ENCODE peak calls at places on chromosomes 13 and 19, in four cellular contexts. One of them, this sample, is unnamed.

GRCh38 chr13:113110048-113110851 is 4.7 kb downstream of the F7 start:
- DNase-seq in IMR-90: no peak
- DNase-seq in A549: no peak
- DNase-seq in K562: no peak
- DNase-seq in this sample: no peak

GRCh38 chr13:108270442-108270841 is 924 bp downstream of the TNFSF13B start:
- DNase-seq in K562: no peak
- DNase-seq in A549: no peak
- DNase-seq in IMR-90: no peak
- DNase-seq in this sample: no peak

GRCh38 chr19:13980340-13980739 is 25.8 kb downstream of the RFX1 start:
- DNase-seq in K562: no peak
- DNase-seq in IMR-90: no peak
- DNase-seq in A549: no peak
- DNase-seq in this sample: no peak

GRCh38 chr13:26112843-26113242 is 61.0 kb upstream of the SHISA2 start:
- DNase-seq in IMR-90: peak
- DNase-seq in A549: peak
- DNase-seq in K562: peak
- DNase-seq in this sample: no peak

GRCh38 chr13:25171517-25172302 is at the start of gene AMER2:
- DNase-seq in K562: no peak
- DNase-seq in IMR-90: no peak
- DNase-seq in A549: no peak
- DNase-seq in this sample: no peak

GRCh38 chr13:86298741-86299140 is 499.5 kb upstream of the SLITRK6 start:
- DNase-seq in IMR-90: no peak
- DNase-seq in A549: no peak
- DNase-seq in K562: no peak
- DNase-seq in this sample: no peak

GRCh38 chr19:17160908-17161307 is 54.2 kb upstream of the USE1 start:
- DNase-seq in A549: no peak
- DNase-seq in IMR-90: no peak
- DNase-seq in K562: no peak
- DNase-seq in this sample: no peak

GRCh38 chr13:45047394-45048328 is 58.3 kb downstream of the GPALPP1 start:
- DNase-seq in A549: peak
- DNase-seq in K562: peak
- DNase-seq in IMR-90: peak
- DNase-seq in this sample: peak

GRCh38 chr19:16111160-16111908 is at the start of gene RAB8A:
- DNase-seq in K562: peak
- DNase-seq in A549: peak
- DNase-seq in IMR-90: peak
- DNase-seq in this sample: peak

GRCh38 chr19:54096642-54097106 is 3.9 kb downstream of the OSCAR start:
- DNase-seq in IMR-90: peak
- DNase-seq in K562: peak
- DNase-seq in A549: peak
- DNase-seq in this sample: no peak

GRCh38 chr13:49314344-49314882 is 66.7 kb downstream of the CDADC1 start:
- DNase-seq in K562: no peak
- DNase-seq in A549: no peak
- DNase-seq in IMR-90: peak
- DNase-seq in this sample: no peak

GRCh38 chr19:5148794-5149190 is 179.9 kb downstream of the KDM4B start:
- DNase-seq in A549: no peak
- DNase-seq in K562: no peak
- DNase-seq in IMR-90: no peak
- DNase-seq in this sample: no peak

GRCh38 chr13:72261732-72262131 is 394.7 kb upstream of the DACH1 start:
- DNase-seq in IMR-90: no peak
- DNase-seq in A549: no peak
- DNase-seq in K562: no peak
- DNase-seq in this sample: no peak

GRCh38 chr13:71775946-71776345 is 91.1 kb downstream of the DACH1 start:
- DNase-seq in A549: no peak
- DNase-seq in IMR-90: no peak
- DNase-seq in K562: no peak
- DNase-seq in this sample: no peak

GRCh38 chr13:28574617-28575142 is 79.8 kb upstream of the FLT1 start:
- DNase-seq in K562: peak
- DNase-seq in IMR-90: peak
- DNase-seq in A549: peak
- DNase-seq in this sample: peak

GRCh38 chr13:66405908-66406802 is 824.0 kb downstream of the PCDH9 start:
- DNase-seq in K562: no peak
- DNase-seq in IMR-90: peak
- DNase-seq in A549: no peak
- DNase-seq in this sample: no peak

GRCh38 chr13:28478127-28478526 is 16.8 kb downstream of the FLT1 start:
- DNase-seq in K562: no peak
- DNase-seq in A549: no peak
- DNase-seq in IMR-90: peak
- DNase-seq in this sample: no peak

GRCh38 chr19:19170053-19170945 is at the start of gene MEF2B:
- DNase-seq in K562: peak
- DNase-seq in A549: peak
- DNase-seq in IMR-90: peak
- DNase-seq in this sample: no peak

GRCh38 chr13:20090349-20090748 is 70.5 kb downstream of the GJA3 start:
- DNase-seq in A549: peak
- DNase-seq in IMR-90: no peak
- DNase-seq in K562: no peak
- DNase-seq in this sample: no peak

GRCh38 chr13:39451301-39451700 is 151.7 kb downstream of the LHFPL6 start:
- DNase-seq in IMR-90: peak
- DNase-seq in A549: no peak
- DNase-seq in K562: no peak
- DNase-seq in this sample: no peak

GRCh38 chr19:33022472-33023116 is 42.1 kb downstream of the RHPN2 start:
- DNase-seq in K562: no peak
- DNase-seq in A549: no peak
- DNase-seq in IMR-90: no peak
- DNase-seq in this sample: no peak

GRCh38 chr19:13693933-13694332 is 70.4 kb upstream of the MRI1 start:
- DNase-seq in A549: no peak
- DNase-seq in K562: no peak
- DNase-seq in IMR-90: no peak
- DNase-seq in this sample: no peak

GRCh38 chr19:39046037-39046821 is 13.9 kb upstream of the FBXO27 start:
- DNase-seq in IMR-90: no peak
- DNase-seq in K562: peak
- DNase-seq in A549: peak
- DNase-seq in this sample: no peak

GRCh38 chr13:102591988-102592781 is 4.6 kb upstream of the TPP2 start:
- DNase-seq in A549: peak
- DNase-seq in K562: peak
- DNase-seq in IMR-90: peak
- DNase-seq in this sample: peak

GRCh38 chr19:46288896-46289588 is 7.8 kb upstream of the HIF3A start:
- DNase-seq in K562: peak
- DNase-seq in A549: peak
- DNase-seq in IMR-90: peak
- DNase-seq in this sample: no peak

GRCh38 chr13:31968473-31968872 is 63.1 kb upstream of the FRY start:
- DNase-seq in K562: no peak
- DNase-seq in A549: no peak
- DNase-seq in IMR-90: no peak
- DNase-seq in this sample: no peak

GRCh38 chr19:13169769-13170168 is 19.6 kb downstream of the IER2 start:
- DNase-seq in A549: peak
- DNase-seq in IMR-90: peak
- DNase-seq in K562: no peak
- DNase-seq in this sample: no peak

GRCh38 chr19:14514215-14514871 is 3.9 kb downstream of the DNAJB1 start:
- DNase-seq in IMR-90: no peak
- DNase-seq in K562: peak
- DNase-seq in A549: no peak
- DNase-seq in this sample: no peak

GRCh38 chr13:87344176-87344575 is 327.0 kb upstream of the SLITRK5 start:
- DNase-seq in IMR-90: no peak
- DNase-seq in K562: no peak
- DNase-seq in A549: no peak
- DNase-seq in this sample: no peak

GRCh38 chr19:45769821-45770191 is 754 bp upstream of the SIX5 start:
- DNase-seq in K562: peak
- DNase-seq in IMR-90: peak
- DNase-seq in A549: peak
- DNase-seq in this sample: no peak

GRCh38 chr19:5880604-5881078 is 10.3 kb upstream of the FUT5 start:
- DNase-seq in K562: no peak
- DNase-seq in IMR-90: peak
- DNase-seq in A549: peak
- DNase-seq in this sample: no peak

GRCh38 chr13:114099191-114099590 is 33.2 kb downstream of the RASA3 start:
- DNase-seq in K562: peak
- DNase-seq in IMR-90: peak
- DNase-seq in A549: peak
- DNase-seq in this sample: no peak

GRCh38 chr19:41617941-41618730 is 8.7 kb downstream of the CEACAM4 start:
- DNase-seq in K562: no peak
- DNase-seq in A549: no peak
- DNase-seq in IMR-90: no peak
- DNase-seq in this sample: no peak

GRCh38 chr13:101520672-101521071 is 68.2 kb downstream of the ITGBL1 start:
- DNase-seq in K562: no peak
- DNase-seq in IMR-90: peak
- DNase-seq in A549: no peak
- DNase-seq in this sample: no peak

GRCh38 chr19:46133101-46133627 is 8.7 kb upstream of the IGFL3 start:
- DNase-seq in K562: peak
- DNase-seq in A549: peak
- DNase-seq in IMR-90: peak
- DNase-seq in this sample: peak

GRCh38 chr13:111912453-111912866 is 154.5 kb upstream of the SOX1 start:
- DNase-seq in IMR-90: no peak
- DNase-seq in A549: no peak
- DNase-seq in K562: no peak
- DNase-seq in this sample: no peak

GRCh38 chr13:111909501-111909900 is 157.4 kb upstream of the SOX1 start:
- DNase-seq in K562: no peak
- DNase-seq in A549: no peak
- DNase-seq in IMR-90: no peak
- DNase-seq in this sample: no peak

GRCh38 chr13:111911754-111912452 is 155.0 kb upstream of the SOX1 start:
- DNase-seq in IMR-90: no peak
- DNase-seq in K562: no peak
- DNase-seq in A549: no peak
- DNase-seq in this sample: no peak

GRCh38 chr13:111909971-111910671 is 156.8 kb upstream of the SOX1 start:
- DNase-seq in A549: no peak
- DNase-seq in K562: no peak
- DNase-seq in IMR-90: no peak
- DNase-seq in this sample: no peak

GRCh38 chr13:111911141-111911720 is 155.7 kb upstream of the SOX1 start:
- DNase-seq in IMR-90: no peak
- DNase-seq in A549: no peak
- DNase-seq in K562: no peak
- DNase-seq in this sample: no peak
- TF ChIP-seq SMC3 in IMR-90: no peak
- TF ChIP-seq SMC3 in A549: no peak
- TF ChIP-seq SMC3 in K562: no peak
- TF ChIP-seq SMC3 in this sample: no peak

GRCh38 chr13:110713981-110714797 is 689 bp downstream of the ING1 start:
- DNase-seq in K562: peak
- DNase-seq in A549: peak
- DNase-seq in IMR-90: peak
- DNase-seq in this sample: no peak

GRCh38 chr13:110712081-110712848 is 1.2 kb upstream of the ING1 start:
- DNase-seq in A549: peak
- DNase-seq in IMR-90: peak
- DNase-seq in K562: peak
- DNase-seq in this sample: peak

GRCh38 chr13:110712849-110713641 is 455 bp upstream of the ING1 start:
- DNase-seq in A549: peak
- DNase-seq in IMR-90: peak
- DNase-seq in K562: peak
- DNase-seq in this sample: peak

GRCh38 chr13:110713642-110713952 is at the start of gene ING1:
- DNase-seq in K562: no peak
- DNase-seq in IMR-90: no peak
- DNase-seq in A549: no peak
- DNase-seq in this sample: no peak

DNA sequence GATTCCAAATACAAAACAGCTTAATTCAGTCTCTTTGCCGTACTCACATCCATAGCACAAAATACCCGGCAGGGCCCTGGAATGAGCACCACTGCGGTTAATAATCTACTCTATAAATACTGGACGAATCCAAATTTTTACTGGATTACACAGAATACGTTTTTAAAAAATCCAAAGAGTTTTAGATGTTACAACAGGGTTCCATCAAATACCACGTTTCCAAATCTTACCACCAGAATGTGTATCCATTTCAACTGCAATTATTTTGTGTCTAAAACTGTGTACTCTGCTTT is 1.8 kb upstream of the ING1 start:
- DNase-seq in A549: no peak
- DNase-seq in IMR-90: no peak
- DNase-seq in K562: no peak
- DNase-seq in this sample: no peak
- TF ChIP-seq SMC3 in A549: no peak
- TF ChIP-seq SMC3 in IMR-90: no peak
- TF ChIP-seq SMC3 in K562: no peak
- TF ChIP-seq SMC3 in this sample: no peak

DNA sequence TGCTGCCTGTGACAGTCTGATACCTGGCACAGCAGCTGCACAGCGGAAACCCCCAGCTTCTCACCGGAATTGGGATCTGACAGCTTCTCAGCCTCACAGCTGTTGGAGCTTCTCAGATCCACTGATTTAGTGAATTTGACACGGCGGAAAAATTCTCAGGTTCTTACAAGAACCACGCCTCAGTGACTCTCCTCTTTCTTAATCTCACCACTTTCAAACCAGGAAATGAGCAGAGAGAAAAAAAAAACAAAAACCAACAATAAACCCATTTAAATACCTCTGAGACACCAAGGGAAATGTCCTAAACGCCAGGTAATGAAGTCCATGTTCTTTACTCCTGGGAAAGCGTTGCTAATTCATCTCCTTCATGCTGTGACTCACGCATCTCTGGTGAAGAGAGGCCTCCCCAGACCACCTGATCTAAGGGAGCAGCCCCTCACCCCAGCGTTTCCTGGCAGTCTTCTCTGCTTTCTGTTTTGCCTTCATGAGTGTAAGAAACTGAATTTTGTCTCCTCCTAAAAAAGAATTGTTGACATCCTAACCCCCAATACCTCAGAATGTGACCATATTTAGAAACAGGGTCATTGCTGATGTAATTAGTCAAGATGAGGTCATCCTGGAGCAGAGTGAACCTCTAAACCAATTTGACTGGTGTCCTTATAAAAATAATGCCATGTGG is 15.9 kb upstream of the IZUMO2 start:
- DNase-seq in K562: no peak
- DNase-seq in A549: no peak
- DNase-seq in IMR-90: no peak
- DNase-seq in this sample: peak
- TF ChIP-seq SMC3 in K562: no peak
- TF ChIP-seq SMC3 in A549: no peak
- TF ChIP-seq SMC3 in IMR-90: no peak
- TF ChIP-seq SMC3 in this sample: no peak

GRCh38 chr19:48543121-48543710 is 8.8 kb upstream of the SULT2B1 start:
- DNase-seq in IMR-90: peak
- DNase-seq in A549: peak
- DNase-seq in K562: no peak
- DNase-seq in this sample: no peak
- TF ChIP-seq SMC3 in IMR-90: no peak
- TF ChIP-seq SMC3 in A549: no peak
- TF ChIP-seq SMC3 in K562: no peak
- TF ChIP-seq SMC3 in this sample: no peak

This sample was measured in GM12878.